ENCODE peak calls at places on chromosomes 4 and X, in eight cellular contexts. O is cardiac fibroblast, Q is type B pancreatic cell, C is A549, Z is PC-3, U is glutamatergic neuron, E is mammary epithelial cell, D is GM13976. J is an unnamed sample.

GRCh38 chrX:47530054-47530453 is 31.0 kb upstream of the ARAF start:
- DNase-seq in O (no peak), Q (no peak), C (no peak), Z (no peak), U (no peak), E (no peak), D (no peak), J (no peak)

GRCh38 chrX:149950681-149951080 is 12.4 kb upstream of the EOLA2 start:
- DNase-seq in O (peak), Q (no peak), C (peak), Z (peak), U (no peak), E (peak), D (peak), J (no peak)

GRCh38 chr4:146342600-146343192 is 128.4 kb downstream of the REELD1 start:
- DNase-seq in O (peak), Q (no peak), C (peak), Z (peak), U (no peak), E (no peak), D (no peak), J (peak)

GRCh38 chrX:37922926-37923325 is 75.6 kb upstream of the DYNLT3 start:
- DNase-seq in O (no peak), Q (no peak), C (no peak), Z (no peak), U (no peak), E (no peak), D (no peak), J (no peak)

GRCh38 chr4:48777739-48778138 is 2.3 kb downstream of the FRYL start:
- DNase-seq in O (no peak), Q (no peak), C (no peak), Z (peak), U (no peak), E (no peak), D (no peak), J (no peak)

GRCh38 chr4:3026531-3026930 is 47.8 kb downstream of the HTT-AS start:
- DNase-seq in O (no peak), Q (no peak), C (no peak), Z (no peak), U (no peak), E (no peak), D (no peak), J (no peak)

GRCh38 chr4:25399502-25399901 is 22.4 kb downstream of the ANAPC4 start:
- DNase-seq in O (no peak), Q (no peak), C (no peak), Z (no peak), U (no peak), E (no peak), D (no peak), J (no peak)

GRCh38 chr4:118224239-118224829 is 128.5 kb downstream of the PRSS12 start:
- DNase-seq in O (peak), Q (no peak), C (peak), Z (peak), U (no peak), E (peak), D (peak), J (no peak)

GRCh38 chrX:48645669-48646068 is 37.9 kb upstream of the WAS start:
- DNase-seq in O (no peak), Q (no peak), C (no peak), Z (no peak), U (no peak), E (no peak), D (no peak), J (no peak)

GRCh38 chrX:48649109-48649508 is 34.5 kb upstream of the WAS start:
- DNase-seq in O (no peak), Q (no peak), C (no peak), Z (peak), U (no peak), E (peak), D (no peak), J (no peak)

GRCh38 chrX:48648299-48648698 is 35.3 kb upstream of the WAS start:
- DNase-seq in O (peak), Q (no peak), C (no peak), Z (peak), U (peak), E (no peak), D (peak), J (peak)
- TF ChIP-seq CTCF in O (no peak), Q (peak), C (peak), Z (peak), U (no peak), E (peak), D (no peak), J (no peak)

DNA sequence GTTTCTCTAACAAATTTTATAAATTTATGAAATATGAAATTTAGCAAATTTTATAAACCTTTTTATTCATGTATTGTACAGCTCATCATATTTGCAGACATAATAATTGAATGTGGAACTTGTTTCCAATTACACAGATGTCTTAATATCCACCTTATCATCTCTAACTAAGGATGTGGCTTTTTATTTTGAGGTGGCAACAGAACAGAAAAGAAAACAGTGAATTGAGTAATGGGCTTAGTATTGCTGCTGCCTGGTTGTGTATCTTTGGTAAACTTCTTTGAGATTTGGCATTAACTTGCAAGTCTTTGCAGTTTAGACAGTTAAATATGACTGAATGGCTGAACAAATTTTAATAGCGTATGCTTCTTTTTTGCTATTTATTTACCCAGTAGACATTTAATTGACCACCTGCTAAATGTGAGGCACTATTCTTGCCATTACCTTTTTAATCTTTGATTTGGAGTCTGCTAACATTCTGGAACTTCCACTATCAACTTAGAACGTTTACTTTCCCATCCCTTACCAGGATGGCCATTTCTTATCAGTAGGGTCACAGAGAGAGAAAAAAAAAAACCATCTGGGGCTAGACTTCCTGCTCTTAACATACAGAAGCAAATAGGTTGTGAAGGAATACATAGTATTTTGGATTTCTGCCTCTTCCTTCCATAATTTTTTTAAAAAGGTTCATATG is 44.8 kb downstream of the CLCN3 start:
- DNase-seq in O (no peak), Q (no peak), C (no peak), Z (no peak), U (no peak), E (no peak), D (no peak), J (no peak)
- TF ChIP-seq CTCF in O (no peak), Q (no peak), C (no peak), Z (no peak), U (no peak), E (no peak), D (no peak), J (no peak)

GRCh38 chr4:84494518-84494917 is 4.6 kb downstream of the NKX6-1 start:
- DNase-seq in O (no peak), Q (no peak), C (no peak), Z (no peak), U (no peak), E (no peak), D (no peak), J (no peak)

GRCh38 chr4:84492290-84492689 is 6.8 kb downstream of the NKX6-1 start:
- DNase-seq in O (no peak), Q (no peak), C (no peak), Z (no peak), U (no peak), E (no peak), D (no peak), J (no peak)

GRCh38 chr4:84491420-84491819 is 7.7 kb downstream of the NKX6-1 start:
- DNase-seq in O (no peak), Q (no peak), C (no peak), Z (no peak), U (no peak), E (no peak), D (no peak), J (no peak)

GRCh38 chr4:84492737-84493091 is 6.4 kb downstream of the NKX6-1 start:
- DNase-seq in O (no peak), Q (no peak), C (no peak), Z (no peak), U (peak), E (no peak), D (no peak), J (no peak)

GRCh38 chr4:84493092-84493850 is 5.8 kb downstream of the NKX6-1 start:
- DNase-seq in O (peak), Q (peak), C (no peak), Z (no peak), U (peak), E (no peak), D (no peak), J (peak)
- TF ChIP-seq CTCF in O (no peak), Q (peak), C (no peak), Z (no peak), U (peak), E (no peak), D (no peak), J (no peak)

GRCh38 chr4:141154725-141155124 is 21.5 kb upstream of the RNF150 start:
- DNase-seq in O (no peak), Q (no peak), C (no peak), Z (no peak), U (no peak), E (no peak), D (no peak), J (no peak)

GRCh38 chr4:141155586-141155985 is 22.3 kb upstream of the RNF150 start:
- DNase-seq in O (peak), Q (no peak), C (no peak), Z (no peak), U (no peak), E (peak), D (no peak), J (no peak)

GRCh38 chr4:141153751-141154510 is 20.7 kb upstream of the RNF150 start:
- DNase-seq in O (peak), Q (no peak), C (no peak), Z (no peak), U (no peak), E (no peak), D (no peak), J (no peak)

DNA sequence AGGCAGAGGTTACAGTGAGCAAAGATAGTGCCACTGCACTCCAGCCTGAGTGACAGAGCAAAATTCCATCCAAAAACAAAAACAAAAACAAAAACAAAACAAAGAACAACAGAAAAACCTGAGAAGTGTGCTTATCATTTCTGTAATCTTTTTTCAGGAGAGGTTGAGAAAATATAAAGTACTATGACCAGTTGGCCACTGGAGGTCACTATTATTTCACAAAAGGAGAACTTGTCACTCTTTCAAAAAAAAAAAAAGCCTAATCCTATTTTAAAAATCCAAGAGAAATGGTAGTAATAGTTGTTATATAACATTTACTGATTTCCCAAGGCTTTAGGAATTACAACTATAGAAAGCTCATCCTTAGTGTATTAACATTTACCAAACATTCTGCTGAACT is 24.9 kb upstream of the RNF150 start:
- DNase-seq in O (peak), Q (no peak), C (peak), Z (peak), U (no peak), E (no peak), D (peak), J (no peak)
- TF ChIP-seq CTCF in O (peak), Q (peak), C (peak), Z (peak), U (peak), E (peak), D (peak), J (peak)

GRCh38 chrX:144819406-144819805 is 427.9 kb upstream of the SPANXN1 start:
- DNase-seq in O (peak), Q (no peak), C (no peak), Z (no peak), U (no peak), E (no peak), D (no peak), J (no peak)
- TF ChIP-seq CTCF in O (no peak), Q (no peak), C (no peak), Z (no peak), U (no peak), E (no peak), D (no peak), J (no peak)

GRCh38 chr4:165418116-165418515 is 39.3 kb downstream of the CPE start:
- DNase-seq in O (no peak), Q (no peak), C (no peak), Z (no peak), U (no peak), E (no peak), D (no peak), J (no peak)

GRCh38 chr4:165410214-165410613 is 31.4 kb downstream of the CPE start:
- DNase-seq in O (no peak), Q (no peak), C (no peak), Z (no peak), U (no peak), E (no peak), D (no peak), J (no peak)

GRCh38 chr4:165415910-165416309 is 37.1 kb downstream of the CPE start:
- DNase-seq in O (no peak), Q (no peak), C (no peak), Z (no peak), U (no peak), E (no peak), D (no peak), J (no peak)
- TF ChIP-seq CTCF in O (no peak), Q (no peak), C (no peak), Z (no peak), U (no peak), E (no peak), D (no peak), J (no peak)

GRCh38 chrX:110836982-110837381 is 41.4 kb upstream of the CHRDL1 start:
- DNase-seq in O (no peak), Q (no peak), C (no peak), Z (peak), U (peak), E (no peak), D (no peak), J (no peak)
- TF ChIP-seq CTCF in O (no peak), Q (peak), C (no peak), Z (peak), U (no peak), E (peak), D (peak), J (no peak)

J was measured in endothelial cell.